ENCODE peak calls at places on chromosomes 6 and 20, in ten cellular contexts. G, H, D, Q, J, K, X, M, S and F are unnamed samples.

GRCh38 chr6:48098923-48099322 is 12.1 kb downstream of the PTCHD4 start:
- DNase-seq in G (no peak), H (no peak), D (no peak), Q (no peak), J (no peak), K (peak; percentile 40), X (no peak), M (no peak), S (no peak), F (no peak)

GRCh38 chr6:37792457-37793039 is 27.0 kb upstream of the ZFAND3 start:
- DNase-seq in G (no peak), H (no peak), D (no peak), Q (no peak), J (no peak), K (no peak), X (no peak), M (no peak), S (no peak), F (no peak)

GRCh38 chr20:12593342-12593741 is 415.4 kb upstream of the SPTLC3 start:
- DNase-seq in G (no peak), H (no peak), D (no peak), Q (no peak), J (no peak), K (no peak), X (no peak), M (no peak), S (no peak), F (no peak)

GRCh38 chr6:118864330-118865166 is 29.4 kb upstream of the ASF1A start:
- DNase-seq in G (no peak), H (no peak), D (no peak), Q (no peak), J (no peak), K (no peak), X (no peak), M (no peak), S (no peak), F (no peak)

GRCh38 chr20:31811796-31812728 is 7.1 kb upstream of the MYLK2 start:
- DNase-seq in G (no peak), H (no peak), D (no peak), Q (peak; percentile 44), J (peak; percentile 84), K (peak; percentile 85), X (no peak), M (no peak), S (no peak), F (no peak)

GRCh38 chr6:36839819-36840379 is 655 bp upstream of the CPNE5 start:
- DNase-seq in G (peak; percentile 69), H (peak; percentile 72), D (peak; percentile 16), Q (peak; percentile 28), J (no peak), K (peak; percentile 16), X (peak; percentile 74), M (peak; percentile 67), S (peak; percentile 69), F (no peak)

GRCh38 chr6:145904391-145904790 is 59.8 kb downstream of the SHPRH start:
- DNase-seq in G (no peak), H (no peak), D (no peak), Q (no peak), J (no peak), K (no peak), X (no peak), M (no peak), S (no peak), F (no peak)

GRCh38 chr6:62265906-62266305 is 20.1 kb downstream of the KHDRBS2 start:
- DNase-seq in G (no peak), H (no peak), D (no peak), Q (no peak), J (no peak), K (no peak), X (no peak), M (no peak), S (no peak), F (no peak)

GRCh38 chr20:43508106-43508505 is 609 bp downstream of the L3MBTL1 start:
- DNase-seq in G (peak; percentile 18), H (peak; percentile 28), D (no peak), Q (no peak), J (no peak), K (no peak), X (no peak), M (peak; percentile 43), S (no peak), F (no peak)

GRCh38 chr20:63128367-63128766 is 87.6 kb downstream of the YTHDF1 start:
- DNase-seq in G (no peak), H (peak; percentile 1), D (no peak), Q (no peak), J (no peak), K (no peak), X (peak; percentile 7), M (no peak), S (no peak), F (no peak)

GRCh38 chr20:36465109-36466080 is 75.9 kb upstream of the MYL9 start:
- DNase-seq in G (peak; percentile 35), H (no peak), D (peak; percentile 83), Q (peak; percentile 69), J (peak; percentile 29), K (peak; percentile 83), X (peak; percentile 57), M (peak; percentile 41), S (no peak), F (peak; percentile 79)

GRCh38 chr20:24535956-24536730 is 66.7 kb downstream of the SYNDIG1 start:
- DNase-seq in G (no peak), H (no peak), D (no peak), Q (no peak), J (no peak), K (no peak), X (no peak), M (no peak), S (no peak), F (no peak)

DNA sequence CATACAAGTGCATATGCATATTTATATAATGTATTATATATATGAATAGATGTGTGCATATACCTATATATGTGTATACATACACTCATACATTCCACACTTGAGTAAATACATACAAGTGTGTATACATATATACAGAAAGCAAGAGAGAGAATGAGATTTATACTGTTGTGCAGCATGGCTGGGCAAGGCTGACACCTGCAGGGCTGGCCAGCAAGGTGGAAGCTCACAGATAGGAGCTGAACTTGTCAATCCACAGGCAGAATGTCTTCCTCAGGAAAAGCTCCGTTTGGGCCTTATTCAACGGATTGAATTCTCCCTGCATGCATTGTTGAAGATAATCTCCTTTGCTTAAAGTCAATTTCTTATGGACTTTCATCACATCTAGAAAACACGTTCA is 256.7 kb downstream of the ZNF217 start:
- DNase-seq in G (no peak), H (no peak), D (no peak), Q (no peak), J (no peak), K (no peak), X (no peak), M (no peak), S (no peak), F (no peak)
- TF ChIP-seq CTCF in G (no peak), H (no peak), D (no peak), Q (no peak), J (no peak), K (no peak), X (no peak), M (no peak), S (no peak), F (no peak)

GRCh38 chr6:44035621-44036020 is 91.6 kb downstream of the MRPL14 start:
- DNase-seq in G (no peak), H (no peak), D (no peak), Q (no peak), J (no peak), K (peak; percentile 83), X (no peak), M (no peak), S (no peak), F (no peak)

GRCh38 chr6:44034931-44035345 is 92.3 kb downstream of the MRPL14 start:
- DNase-seq in G (no peak), H (no peak), D (no peak), Q (no peak), J (no peak), K (no peak), X (no peak), M (no peak), S (no peak), F (no peak)

GRCh38 chr6:44036196-44036595 is 91.1 kb downstream of the MRPL14 start:
- DNase-seq in G (no peak), H (no peak), D (no peak), Q (no peak), J (no peak), K (no peak), X (peak; percentile 0), M (no peak), S (no peak), F (no peak)

GRCh38 chr6:44036699-44037101 is 90.6 kb downstream of the MRPL14 start:
- DNase-seq in G (no peak), H (no peak), D (no peak), Q (no peak), J (no peak), K (no peak), X (no peak), M (no peak), S (no peak), F (no peak)

DNA sequence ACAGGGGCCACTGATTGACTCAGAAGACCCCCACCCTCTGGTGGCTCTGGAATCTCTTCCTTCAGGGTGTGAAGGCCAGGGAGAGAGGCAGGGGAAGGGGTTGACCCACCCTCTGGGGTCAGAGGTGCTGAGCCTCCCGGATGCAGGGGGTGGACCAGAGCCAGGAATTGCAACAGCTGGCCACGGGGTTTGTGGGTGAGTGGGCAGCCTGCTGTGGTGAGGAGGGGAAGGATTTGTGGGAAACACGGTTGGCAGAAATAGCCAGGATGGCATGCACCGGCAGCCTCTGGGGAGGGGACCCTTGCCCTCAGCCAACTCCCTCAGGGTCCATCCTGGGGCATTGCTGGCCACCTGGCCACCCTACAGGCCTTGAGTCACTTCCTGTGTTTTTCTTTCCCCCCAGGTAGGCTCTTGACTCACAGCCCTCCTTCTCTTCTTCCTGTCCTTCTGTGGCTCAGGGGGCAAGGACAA is 92.8 kb downstream of the MRPL14 start:
- DNase-seq in G (no peak), H (no peak), D (no peak), Q (no peak), J (no peak), K (no peak), X (no peak), M (peak; percentile 66), S (no peak), F (no peak)
- TF ChIP-seq CTCF in G (no peak), H (no peak), D (no peak), Q (no peak), J (no peak), K (no peak), X (no peak), M (peak; percentile 26), S (no peak), F (no peak)

GRCh38 chr20:58449703-58450138 is 60.7 kb downstream of the VAPB start:
- DNase-seq in G (no peak), H (no peak), D (no peak), Q (no peak), J (no peak), K (no peak), X (peak; percentile 53), M (no peak), S (no peak), F (no peak)
- TF ChIP-seq CTCF in G (no peak), H (no peak), D (no peak), Q (no peak), J (no peak), K (no peak), X (no peak), M (no peak), S (no peak), F (no peak)

DNA sequence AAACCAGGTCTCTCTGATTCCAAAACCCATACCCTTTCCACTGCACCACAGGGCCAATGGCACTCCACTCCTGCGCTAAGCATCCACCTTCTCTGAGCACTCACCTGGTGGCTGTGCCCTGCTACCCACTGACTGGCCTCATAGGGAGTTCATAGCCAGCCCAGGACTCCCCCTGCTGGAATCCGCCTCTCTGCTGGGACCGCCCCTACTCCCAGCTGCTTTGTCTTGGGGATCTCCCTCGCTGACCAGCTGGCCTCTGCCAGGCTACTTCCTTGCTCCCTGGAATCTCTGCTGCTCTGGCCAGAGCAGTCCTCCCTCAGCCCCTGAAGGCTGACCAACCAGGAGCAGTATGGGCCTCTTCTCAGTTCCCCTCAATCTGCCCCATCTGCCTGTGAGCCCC is 129.7 kb downstream of the FAXC start:
- DNase-seq in G (peak; percentile 56), H (peak; percentile 48), D (peak; percentile 11), Q (peak; percentile 5), J (no peak), K (no peak), X (peak; percentile 52), M (peak; percentile 72), S (no peak), F (no peak)
- TF ChIP-seq CTCF in G (no peak), H (no peak), D (no peak), Q (no peak), J (peak; percentile 19), K (no peak), X (no peak), M (no peak), S (no peak), F (no peak)